ENCODE peak calls at places on chromosomes 11 and 22, in five cellular contexts. One of them, this sample, is unnamed.

GRCh38 chr11:130118636-130119387 is 40.8 kb upstream of the ST14 start:
- DNase-seq in dorsolateral prefrontal cortex: no peak
- DNase-seq in fibroblast of the aortic adventitia: no peak
- DNase-seq in cardiac muscle cell: no peak
- DNase-seq in choroid plexus epithelial cell: no peak
- DNase-seq in this sample: no peak

GRCh38 chr11:132685174-132685611 is 847.1 kb downstream of the OPCML start:
- DNase-seq in dorsolateral prefrontal cortex: no peak
- DNase-seq in fibroblast of the aortic adventitia: no peak
- DNase-seq in cardiac muscle cell: peak; percentile 64
- DNase-seq in choroid plexus epithelial cell: peak; percentile 89
- DNase-seq in this sample: no peak

GRCh38 chr11:134412508-134413333 is 679 bp upstream of the B3GAT1 start:
- DNase-seq in dorsolateral prefrontal cortex: peak; percentile 91
- DNase-seq in fibroblast of the aortic adventitia: no peak
- DNase-seq in cardiac muscle cell: peak; percentile 20
- DNase-seq in choroid plexus epithelial cell: no peak
- DNase-seq in this sample: peak; percentile 85

GRCh38 chr11:35144103-35144741 is 5.3 kb downstream of the CD44 start:
- DNase-seq in dorsolateral prefrontal cortex: no peak
- DNase-seq in fibroblast of the aortic adventitia: peak; percentile 81
- DNase-seq in cardiac muscle cell: peak; percentile 66
- DNase-seq in choroid plexus epithelial cell: peak; percentile 81
- DNase-seq in this sample: no peak

GRCh38 chr11:130431806-130432205 is 3.4 kb upstream of the ADAMTS8 start:
- DNase-seq in dorsolateral prefrontal cortex: no peak
- DNase-seq in fibroblast of the aortic adventitia: peak; percentile 76
- DNase-seq in cardiac muscle cell: no peak
- DNase-seq in choroid plexus epithelial cell: peak; percentile 48
- DNase-seq in this sample: no peak

GRCh38 chr11:34665077-34665835 is 44.4 kb downstream of the EHF start:
- DNase-seq in dorsolateral prefrontal cortex: no peak
- DNase-seq in fibroblast of the aortic adventitia: no peak
- DNase-seq in cardiac muscle cell: no peak
- DNase-seq in choroid plexus epithelial cell: no peak
- DNase-seq in this sample: no peak

GRCh38 chr22:44218071-44218470 is 37.3 kb downstream of the PARVG start:
- DNase-seq in dorsolateral prefrontal cortex: no peak
- DNase-seq in fibroblast of the aortic adventitia: no peak
- DNase-seq in cardiac muscle cell: no peak
- DNase-seq in choroid plexus epithelial cell: no peak
- DNase-seq in this sample: no peak

GRCh38 chr11:78800089-78800690 is 225.5 kb upstream of the NARS2 start:
- DNase-seq in dorsolateral prefrontal cortex: no peak
- DNase-seq in fibroblast of the aortic adventitia: peak; percentile 46
- DNase-seq in cardiac muscle cell: no peak
- DNase-seq in choroid plexus epithelial cell: no peak
- DNase-seq in this sample: no peak

GRCh38 chr11:65652511-65653228 is 10.0 kb downstream of the RELA start:
- DNase-seq in dorsolateral prefrontal cortex: peak; percentile 83
- DNase-seq in fibroblast of the aortic adventitia: peak; percentile 95
- DNase-seq in cardiac muscle cell: peak; percentile 97
- DNase-seq in choroid plexus epithelial cell: peak; percentile 96
- DNase-seq in this sample: peak; percentile 98

GRCh38 chr22:44394246-44395115 is 81.7 kb upstream of the SHISAL1 start:
- DNase-seq in dorsolateral prefrontal cortex: no peak
- DNase-seq in fibroblast of the aortic adventitia: no peak
- DNase-seq in cardiac muscle cell: no peak
- DNase-seq in choroid plexus epithelial cell: no peak
- DNase-seq in this sample: peak; percentile 24

GRCh38 chr11:103619480-103619879 is 417.0 kb upstream of the DDI1 start:
- DNase-seq in dorsolateral prefrontal cortex: no peak
- DNase-seq in fibroblast of the aortic adventitia: no peak
- DNase-seq in cardiac muscle cell: no peak
- DNase-seq in choroid plexus epithelial cell: peak; percentile 37
- DNase-seq in this sample: peak; percentile 11

GRCh38 chr11:88398372-88399140 is 61.0 kb upstream of the CTSC start:
- DNase-seq in dorsolateral prefrontal cortex: no peak
- DNase-seq in fibroblast of the aortic adventitia: peak; percentile 61
- DNase-seq in cardiac muscle cell: peak; percentile 53
- DNase-seq in choroid plexus epithelial cell: peak; percentile 74
- DNase-seq in this sample: no peak

GRCh38 chr11:57905439-57905838 is 118.2 kb upstream of the OR9Q1 start:
- DNase-seq in dorsolateral prefrontal cortex: no peak
- DNase-seq in fibroblast of the aortic adventitia: no peak
- DNase-seq in cardiac muscle cell: no peak
- DNase-seq in choroid plexus epithelial cell: no peak
- DNase-seq in this sample: no peak

GRCh38 chr11:19820100-19820499 is 107.5 kb downstream of the NAV2 start:
- DNase-seq in dorsolateral prefrontal cortex: no peak
- DNase-seq in fibroblast of the aortic adventitia: peak; percentile 65
- DNase-seq in cardiac muscle cell: peak; percentile 42
- DNase-seq in choroid plexus epithelial cell: peak; percentile 61
- DNase-seq in this sample: no peak

GRCh38 chr11:124739479-124740276 is at the start of gene NRGN:
- DNase-seq in dorsolateral prefrontal cortex: peak; percentile 85
- DNase-seq in fibroblast of the aortic adventitia: peak; percentile 77
- DNase-seq in cardiac muscle cell: peak; percentile 92
- DNase-seq in choroid plexus epithelial cell: peak; percentile 89
- DNase-seq in this sample: peak; percentile 98

GRCh38 chr11:29914203-29914930 is 102.5 kb downstream of the KCNA4 start:
- DNase-seq in dorsolateral prefrontal cortex: no peak
- DNase-seq in fibroblast of the aortic adventitia: no peak
- DNase-seq in cardiac muscle cell: peak; percentile 9
- DNase-seq in choroid plexus epithelial cell: no peak
- DNase-seq in this sample: no peak

GRCh38 chr11:117669616-117670015 is 127.4 kb downstream of the DSCAML1 start:
- DNase-seq in dorsolateral prefrontal cortex: no peak
- DNase-seq in fibroblast of the aortic adventitia: no peak
- DNase-seq in cardiac muscle cell: no peak
- DNase-seq in choroid plexus epithelial cell: no peak
- DNase-seq in this sample: no peak

GRCh38 chr11:111573821-111574249 is 28.4 kb upstream of the SIK2 start:
- DNase-seq in dorsolateral prefrontal cortex: no peak
- DNase-seq in fibroblast of the aortic adventitia: peak; percentile 57
- DNase-seq in cardiac muscle cell: peak; percentile 51
- DNase-seq in choroid plexus epithelial cell: peak; percentile 70
- DNase-seq in this sample: no peak

GRCh38 chr22:22195265-22196017 is 49.1 kb upstream of the VPREB1 start:
- DNase-seq in dorsolateral prefrontal cortex: no peak
- DNase-seq in fibroblast of the aortic adventitia: peak; percentile 45
- DNase-seq in cardiac muscle cell: peak; percentile 67
- DNase-seq in choroid plexus epithelial cell: peak; percentile 74
- DNase-seq in this sample: peak; percentile 46

GRCh38 chr22:20240900-20241299 is 27.2 kb downstream of the RTN4R start:
- DNase-seq in dorsolateral prefrontal cortex: no peak
- DNase-seq in fibroblast of the aortic adventitia: no peak
- DNase-seq in cardiac muscle cell: no peak
- DNase-seq in choroid plexus epithelial cell: no peak
- DNase-seq in this sample: no peak

GRCh38 chr11:16893456-16894076 is 120.6 kb downstream of the PLEKHA7 start:
- DNase-seq in dorsolateral prefrontal cortex: no peak
- DNase-seq in fibroblast of the aortic adventitia: no peak
- DNase-seq in cardiac muscle cell: no peak
- DNase-seq in choroid plexus epithelial cell: no peak
- DNase-seq in this sample: no peak

GRCh38 chr11:133982151-133982550 is 25.4 kb upstream of the IGSF9B start:
- DNase-seq in dorsolateral prefrontal cortex: no peak
- DNase-seq in fibroblast of the aortic adventitia: no peak
- DNase-seq in cardiac muscle cell: no peak
- DNase-seq in choroid plexus epithelial cell: no peak
- DNase-seq in this sample: peak; percentile 46

GRCh38 chr11:12694182-12694531 is 19.9 kb downstream of the TEAD1 start:
- DNase-seq in dorsolateral prefrontal cortex: no peak
- DNase-seq in fibroblast of the aortic adventitia: peak; percentile 65
- DNase-seq in cardiac muscle cell: no peak
- DNase-seq in choroid plexus epithelial cell: peak; percentile 68
- DNase-seq in this sample: no peak

GRCh38 chr11:114317738-114318137 is 21.5 kb downstream of the NNMT start:
- DNase-seq in dorsolateral prefrontal cortex: no peak
- DNase-seq in fibroblast of the aortic adventitia: peak; percentile 84
- DNase-seq in cardiac muscle cell: peak; percentile 77
- DNase-seq in choroid plexus epithelial cell: peak; percentile 81
- DNase-seq in this sample: peak; percentile 68

GRCh38 chr11:99513368-99513767 is 492.6 kb downstream of the CNTN5 start:
- DNase-seq in dorsolateral prefrontal cortex: no peak
- DNase-seq in fibroblast of the aortic adventitia: no peak
- DNase-seq in cardiac muscle cell: no peak
- DNase-seq in choroid plexus epithelial cell: no peak
- DNase-seq in this sample: no peak

GRCh38 chr22:38461057-38461413 is 6.0 kb upstream of the KCNJ4 start:
- DNase-seq in dorsolateral prefrontal cortex: no peak
- DNase-seq in fibroblast of the aortic adventitia: no peak
- DNase-seq in cardiac muscle cell: peak; percentile 9
- DNase-seq in choroid plexus epithelial cell: no peak
- DNase-seq in this sample: no peak

GRCh38 chr11:120807414-120808150 is 216.3 kb upstream of the TBCEL start:
- DNase-seq in dorsolateral prefrontal cortex: no peak
- DNase-seq in fibroblast of the aortic adventitia: peak; percentile 85
- DNase-seq in cardiac muscle cell: peak; percentile 82
- DNase-seq in choroid plexus epithelial cell: peak; percentile 97
- DNase-seq in this sample: no peak

GRCh38 chr11:95338430-95338991 is 107.5 kb upstream of the SESN3 start:
- DNase-seq in dorsolateral prefrontal cortex: no peak
- DNase-seq in fibroblast of the aortic adventitia: peak; percentile 95
- DNase-seq in cardiac muscle cell: peak; percentile 91
- DNase-seq in choroid plexus epithelial cell: peak; percentile 72
- DNase-seq in this sample: no peak

GRCh38 chr11:120399312-120399711 is 63.1 kb downstream of the ARHGEF12 start:
- DNase-seq in dorsolateral prefrontal cortex: no peak
- DNase-seq in fibroblast of the aortic adventitia: peak; percentile 41
- DNase-seq in cardiac muscle cell: no peak
- DNase-seq in choroid plexus epithelial cell: no peak
- DNase-seq in this sample: no peak

GRCh38 chr11:13940611-13941256 is 21.8 kb upstream of the SPON1 start:
- DNase-seq in dorsolateral prefrontal cortex: no peak
- DNase-seq in fibroblast of the aortic adventitia: no peak
- DNase-seq in cardiac muscle cell: no peak
- DNase-seq in choroid plexus epithelial cell: no peak
- DNase-seq in this sample: no peak

GRCh38 chr11:12942157-12942556 is 67.0 kb upstream of the RASSF10 start:
- DNase-seq in dorsolateral prefrontal cortex: no peak
- DNase-seq in fibroblast of the aortic adventitia: no peak
- DNase-seq in cardiac muscle cell: no peak
- DNase-seq in choroid plexus epithelial cell: no peak
- DNase-seq in this sample: no peak

GRCh38 chr22:29340566-29340965 is 25.1 kb upstream of the RASL10A start:
- DNase-seq in dorsolateral prefrontal cortex: no peak
- DNase-seq in fibroblast of the aortic adventitia: no peak
- DNase-seq in cardiac muscle cell: no peak
- DNase-seq in choroid plexus epithelial cell: no peak
- DNase-seq in this sample: no peak

GRCh38 chr11:91265946-91266345 is 958.7 kb upstream of the FAT3 start:
- DNase-seq in dorsolateral prefrontal cortex: no peak
- DNase-seq in fibroblast of the aortic adventitia: no peak
- DNase-seq in cardiac muscle cell: no peak
- DNase-seq in choroid plexus epithelial cell: peak; percentile 38
- DNase-seq in this sample: no peak

GRCh38 chr11:86397351-86397750 is 22.7 kb downstream of the CCDC81 start:
- DNase-seq in dorsolateral prefrontal cortex: no peak
- DNase-seq in fibroblast of the aortic adventitia: no peak
- DNase-seq in cardiac muscle cell: no peak
- DNase-seq in choroid plexus epithelial cell: no peak
- DNase-seq in this sample: no peak

GRCh38 chr11:12111482-12112149 is 1.2 kb downstream of the MICAL2 start:
- DNase-seq in dorsolateral prefrontal cortex: no peak
- DNase-seq in fibroblast of the aortic adventitia: peak; percentile 36
- DNase-seq in cardiac muscle cell: no peak
- DNase-seq in choroid plexus epithelial cell: peak; percentile 36
- DNase-seq in this sample: no peak

GRCh38 chr11:6219359-6219758 is 14.0 kb downstream of the C11orf42 start:
- DNase-seq in dorsolateral prefrontal cortex: no peak
- DNase-seq in fibroblast of the aortic adventitia: peak; percentile 93
- DNase-seq in cardiac muscle cell: peak; percentile 88
- DNase-seq in choroid plexus epithelial cell: peak; percentile 88
- DNase-seq in this sample: no peak

GRCh38 chr11:67370351-67371076 is 2.9 kb downstream of the CLCF1 start:
- DNase-seq in dorsolateral prefrontal cortex: no peak
- DNase-seq in fibroblast of the aortic adventitia: no peak
- DNase-seq in cardiac muscle cell: peak; percentile 49
- DNase-seq in choroid plexus epithelial cell: no peak
- DNase-seq in this sample: no peak